ENCODE peak calls at places on chromosome 17, in ten cellular contexts. Z is trophoblast cell; W is adrenal gland; B is uterus; G is CD8-positive, alpha-beta T cell; Q is colonic mucosa; F is substantia nigra; R is psoas muscle; M is RWPE1; O is neural progenitor cell. U is an unnamed sample.

GRCh38 chr17:51091635-51092034 is 29.0 kb downstream of the SPAG9 start:
- DNase-seq in Z (no peak), W (no peak), B (no peak), G (no peak), Q (no peak), F (no peak), R (no peak), M (no peak), O (no peak), U (no peak)

GRCh38 chr17:7803981-7804380 is 30.0 kb upstream of the KDM6B start:
- DNase-seq in Z (peak; percentile 3), W (no peak), B (no peak), G (no peak), Q (peak; percentile 74), F (no peak), R (no peak), M (peak; percentile 44), O (no peak), U (no peak)

GRCh38 chr17:50218071-50218759 is 16.8 kb upstream of the COL1A1 start:
- DNase-seq in Z (no peak), W (no peak), B (no peak), G (no peak), Q (no peak), F (no peak), R (no peak), M (no peak), O (no peak), U (no peak)

GRCh38 chr17:73822371-73822770 is 178.1 kb upstream of the SDK2 start:
- DNase-seq in Z (no peak), W (no peak), B (no peak), G (no peak), Q (no peak), F (no peak), R (no peak), M (no peak), O (no peak), U (no peak)

GRCh38 chr17:81926451-81927144 is 937 bp downstream of the MAFG start:
- DNase-seq in Z (peak; percentile 78), W (peak; percentile 84), B (peak; percentile 70), G (peak; percentile 31), Q (peak; percentile 93), F (no peak), R (peak; percentile 87), M (peak; percentile 71), O (peak; percentile 85), U (no peak)

GRCh38 chr17:80899402-80900268 is 92.0 kb upstream of the CHMP6 start:
- DNase-seq in Z (peak; percentile 44), W (peak; percentile 63), B (no peak), G (peak; percentile 69), Q (no peak), F (no peak), R (no peak), M (peak; percentile 10), O (peak; percentile 51), U (no peak)

GRCh38 chr17:45302649-45303173 is 14.1 kb downstream of the MAP3K14 start:
- DNase-seq in Z (peak; percentile 41), W (no peak), B (peak; percentile 53), G (no peak), Q (no peak), F (no peak), R (no peak), M (no peak), O (no peak), U (no peak)

GRCh38 chr17:75036643-75037268 is 10.0 kb downstream of the ATP5PD start:
- DNase-seq in Z (peak; percentile 17), W (peak; percentile 81), B (peak; percentile 72), G (peak; percentile 86), Q (peak; percentile 92), F (no peak), R (peak; percentile 93), M (peak; percentile 64), O (no peak), U (no peak)

GRCh38 chr17:43431741-43432523 is 33.1 kb downstream of the ARL4D start:
- DNase-seq in Z (no peak), W (no peak), B (peak; percentile 64), G (no peak), Q (no peak), F (no peak), R (no peak), M (no peak), O (peak; percentile 11), U (no peak)

GRCh38 chr17:39244016-39244599 is 18.4 kb upstream of the STAC2 start:
- DNase-seq in Z (no peak), W (no peak), B (no peak), G (no peak), Q (no peak), F (no peak), R (no peak), M (no peak), O (no peak), U (no peak)

GRCh38 chr17:71313866-71314265 is 807.0 kb upstream of the SOX9 start:
- DNase-seq in Z (no peak), W (no peak), B (no peak), G (no peak), Q (no peak), F (no peak), R (no peak), M (no peak), O (no peak), U (no peak)

GRCh38 chr17:75514299-75515228 is 773 bp downstream of the CASKIN2 start:
- DNase-seq in Z (no peak), W (peak; percentile 79), B (peak; percentile 55), G (no peak), Q (no peak), F (no peak), R (no peak), M (peak; percentile 85), O (peak; percentile 68), U (peak; percentile 43)

GRCh38 chr17:79466562-79467350 is 144.1 kb downstream of the RBFOX3 start:
- DNase-seq in Z (no peak), W (no peak), B (no peak), G (no peak), Q (no peak), F (no peak), R (no peak), M (no peak), O (no peak), U (no peak)

GRCh38 chr17:7842380-7842949 is 8.4 kb downstream of the KDM6B start:
- DNase-seq in Z (peak; percentile 84), W (peak; percentile 82), B (peak; percentile 78), G (peak; percentile 75), Q (peak; percentile 74), F (no peak), R (peak; percentile 86), M (no peak), O (peak; percentile 45), U (peak; percentile 91)

GRCh38 chr17:19325542-19325941 is 37.0 kb downstream of the B9D1 start:
- DNase-seq in Z (no peak), W (no peak), B (no peak), G (no peak), Q (no peak), F (no peak), R (no peak), M (no peak), O (no peak), U (no peak)

GRCh38 chr17:19329136-19329535 is 33.4 kb downstream of the B9D1 start:
- DNase-seq in Z (no peak), W (no peak), B (peak; percentile 9), G (no peak), Q (no peak), F (no peak), R (no peak), M (no peak), O (no peak), U (no peak)

GRCh38 chr17:19329839-19330238 is 32.7 kb downstream of the B9D1 start:
- DNase-seq in Z (no peak), W (no peak), B (peak; percentile 8), G (no peak), Q (no peak), F (no peak), R (no peak), M (no peak), O (no peak), U (no peak)

GRCh38 chr17:19328441-19329061 is 34.0 kb downstream of the B9D1 start:
- DNase-seq in Z (no peak), W (no peak), B (peak; percentile 12), G (no peak), Q (no peak), F (no peak), R (no peak), M (no peak), O (no peak), U (no peak)

GRCh38 chr17:19327039-19327776 is 35.3 kb downstream of the B9D1 start:
- DNase-seq in Z (peak; percentile 86), W (no peak), B (peak; percentile 11), G (no peak), Q (no peak), F (no peak), R (no peak), M (peak; percentile 75), O (no peak), U (peak; percentile 77)
- H3K27ac ChIP-seq in Z (no peak overlapping the region), W (no peak overlapping the region), B (no peak overlapping the region), G (no peak overlapping the region), Q (no peak overlapping the region), F (no peak overlapping the region), R (no peak overlapping the region), M (peak overlapping the region; percentile 60), O (no peak overlapping the region), U (peak overlapping the region; percentile 77)

GRCh38 chr17:72466199-72466598 is 345.4 kb downstream of the SOX9 start:
- DNase-seq in Z (peak; percentile 75), W (no peak), B (no peak), G (no peak), Q (peak; percentile 63), F (no peak), R (no peak), M (peak; percentile 87), O (no peak), U (peak; percentile 95)
- H3K27ac ChIP-seq in Z (peak overlapping the region; percentile 29), W (no peak overlapping the region), B (no peak overlapping the region), G (no peak overlapping the region), Q (peak overlapping the region; percentile 91), F (no peak overlapping the region), R (no peak overlapping the region), M (peak overlapping the region; percentile 76), O (no peak overlapping the region), U (peak overlapping the region; percentile 97)

GRCh38 chr17:1110524-1110843 is 69.3 kb downstream of the ABR start:
- DNase-seq in Z (no peak), W (no peak), B (no peak), G (no peak), Q (no peak), F (no peak), R (no peak), M (no peak), O (no peak), U (no peak)
- H3K27ac ChIP-seq in Z (peak overlapping the region; percentile 38), W (no peak overlapping the region), B (peak overlapping the region; percentile 90), G (no peak overlapping the region), Q (peak overlapping the region; percentile 96), F (peak overlapping the region; percentile 72), R (peak overlapping the region; percentile 47), M (peak overlapping the region; percentile 97), O (no peak overlapping the region), U (no peak overlapping the region)

DNA sequence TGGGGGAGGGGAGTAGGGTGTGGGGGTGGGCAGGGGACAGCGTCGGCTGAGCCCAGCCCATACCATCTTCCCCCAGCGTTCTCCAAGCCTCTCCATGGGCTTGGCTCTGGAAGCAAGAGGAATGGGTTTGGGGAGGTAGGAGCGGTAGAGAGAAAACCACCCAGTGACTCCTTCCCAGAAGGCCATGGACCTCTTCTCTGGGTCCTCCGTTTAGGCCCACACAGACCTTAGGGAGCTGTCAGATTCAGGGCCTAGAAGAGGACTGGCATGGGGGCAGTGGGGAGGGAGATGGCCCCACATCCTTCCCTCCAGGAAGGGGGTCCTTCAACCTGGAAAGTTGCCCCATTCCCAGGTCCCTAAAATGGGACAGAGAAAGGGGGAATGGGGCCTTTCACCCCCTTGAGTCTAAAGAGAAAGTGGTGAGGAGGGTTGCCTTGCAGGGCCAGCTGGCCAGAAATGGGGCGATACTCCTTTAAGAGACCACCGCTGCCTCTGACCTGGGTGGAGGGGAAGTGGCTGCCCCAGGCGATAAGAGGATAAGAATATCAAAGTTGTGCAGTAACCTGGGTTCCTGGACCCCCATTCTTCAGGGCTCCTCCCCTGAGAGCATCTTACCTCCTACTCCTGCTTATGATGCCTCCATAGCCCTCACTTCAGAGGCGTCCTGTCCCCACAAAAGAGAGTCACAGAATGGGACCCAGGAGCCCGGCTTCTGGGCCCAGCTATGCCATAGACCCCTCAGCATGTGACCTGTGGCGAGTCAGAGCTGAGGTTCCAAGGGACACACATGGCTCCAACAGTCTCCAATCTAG is 5.0 kb upstream of the TSPOAP1 start:
- DNase-seq in Z (no peak), W (no peak), B (no peak), G (no peak), Q (no peak), F (no peak), R (no peak), M (no peak), O (no peak), U (no peak)
- H3K27ac ChIP-seq in Z (no peak overlapping the region), W (no peak overlapping the region), B (no peak overlapping the region), G (peak overlapping the region; percentile 92), Q (peak overlapping the region; percentile 88), F (no peak overlapping the region), R (no peak overlapping the region), M (no peak overlapping the region), O (no peak overlapping the region), U (no peak overlapping the region)

U was measured in epithelial cell of prostate.